ENCODE peak calls at places on chromosomes 4 and X, in nine cellular contexts. S is uterus; U is NCI-H1694 treated with DMSO at 0.1 percent for 48 hours; J is stimulated activated CD4-positive, alpha-beta T cell treated with anti-CD3 and anti-CD28 coated beads, Interleukin-15, amount 100 ng/mL, for 1 hour; I is left ventricle myocardium inferior; Q is stimulated activated CD8-positive, alpha-beta memory T cell treated with anti-CD3 and anti-CD28 coated beads, Interleukin-2, amount 100 ng/mL, for 48 hours; T is NCI-H1930; M is NAMALWA; E is effector memory CD4-positive, alpha-beta T cell. O is an unnamed sample.

GRCh38 chrX:40496728-40497127 is 84.0 kb upstream of the ATP6AP2 start:
- DNase-seq in E (no peak), U (peak), T (no peak), S (peak), M (no peak), Q (no peak), J (no peak), I (no peak), O (no peak)

GRCh38 chr4:186104114-186104894 is at the start of gene FAM149A:
- DNase-seq in J (peak), T (peak), I (peak), Q (peak), M (no peak), U (no peak), S (peak), E (peak), O (peak)

GRCh38 chr4:26964512-26964911 is 103.9 kb downstream of the STIM2 start:
- DNase-seq in J (no peak), I (no peak), M (no peak), E (no peak), S (no peak), Q (no peak), U (no peak), T (no peak), O (no peak)

GRCh38 chr4:80029364-80029763 is 43.7 kb downstream of the ANTXR2 start:
- DNase-seq in J (no peak), U (no peak), S (no peak), M (no peak), E (no peak), Q (no peak), T (no peak), I (no peak), O (no peak)

GRCh38 chrX:153519569-153520285 is 2.3 kb downstream of the ATP2B3 start:
- DNase-seq in U (no peak), S (no peak), T (no peak), E (no peak), M (no peak), J (no peak), Q (no peak), I (no peak), O (no peak)

GRCh38 chrX:151396827-151397740 is at the start of gene VMA21:
- DNase-seq in T (peak), J (peak), I (peak), S (peak), Q (peak), M (peak), U (peak), E (peak), O (peak)

GRCh38 chrX:39894626-39895025 is 203.1 kb downstream of the BCOR start:
- DNase-seq in Q (no peak), U (no peak), E (no peak), J (no peak), S (no peak), T (no peak), M (no peak), I (no peak), O (no peak)

GRCh38 chr4:55554453-55555030 is 7.8 kb upstream of the CLOCK start:
- DNase-seq in M (peak), J (no peak), U (peak), I (no peak), E (no peak), T (no peak), S (no peak), Q (no peak), O (no peak)

GRCh38 chr4:146637853-146638800 is 566 bp upstream of the POU4F2 start:
- DNase-seq in S (no peak), Q (no peak), M (no peak), T (peak), U (no peak), E (no peak), J (no peak), I (no peak), O (no peak)

GRCh38 chrX:13087322-13088154 is 43.1 kb upstream of the FAM9C start:
- DNase-seq in T (no peak), I (no peak), S (no peak), E (peak), Q (no peak), M (peak), J (no peak), U (no peak), O (peak)

GRCh38 chr4:75702919-75703411 is 21.4 kb upstream of the USO1 start:
- DNase-seq in J (no peak), U (no peak), S (no peak), T (no peak), I (no peak), E (no peak), Q (no peak), M (no peak), O (no peak)

GRCh38 chrX:107766470-107767140 is 9.0 kb downstream of the TSC22D3 start:
- DNase-seq in Q (no peak), S (peak), I (peak), U (no peak), J (no peak), E (no peak), M (no peak), T (no peak), O (no peak)

GRCh38 chr4:78749972-78750727 is 26.0 kb upstream of the BMP2K start:
- DNase-seq in S (no peak), U (no peak), T (no peak), J (no peak), M (peak), Q (no peak), I (no peak), E (no peak), O (no peak)

GRCh38 chr4:15868065-15868464 is 70.5 kb downstream of the FGFBP1 start:
- DNase-seq in S (no peak), T (no peak), Q (no peak), I (no peak), M (no peak), E (no peak), J (no peak), U (no peak), O (no peak)

GRCh38 chrX:42684062-42684461 is 93.9 kb downstream of the PPP1R2C start:
- DNase-seq in M (no peak), T (no peak), E (no peak), Q (no peak), I (no peak), U (no peak), S (no peak), J (no peak), O (no peak)

GRCh38 chr4:56048621-56049427 is 100.1 kb downstream of the CEP135 start:
- DNase-seq in E (peak), Q (peak), T (peak), I (peak), U (peak), J (peak), S (peak), M (peak), O (no peak)

O was measured in effector memory CD8-positive, alpha-beta T cell.